ENCODE peak calls at places on chromosomes 2 and 18, in six cellular contexts. Z, L, W, R, U and M are unnamed samples.

GRCh38 chr2:119263656-119264055 is 40.0 kb downstream of the STEAP3 start:
- DNase-seq in W (no peak), L (no peak), U (peak), R (no peak), Z (no peak), M (no peak)

GRCh38 chr2:101007415-101008345 is 5.6 kb downstream of the RPL31 start:
- DNase-seq in L (no peak), R (no peak), Z (no peak), U (no peak), W (no peak), M (no peak)

GRCh38 chr18:1037766-1038165 is 133.1 kb downstream of the ADCYAP1 start:
- DNase-seq in U (no peak), R (no peak), Z (no peak), W (no peak), L (no peak), M (no peak)

GRCh38 chr2:23791030-23791429 is 135.9 kb downstream of the ATAD2B start:
- DNase-seq in W (peak), L (no peak), U (no peak), Z (no peak), R (peak), M (no peak)

GRCh38 chr2:98800330-98801064 is 69.6 kb upstream of the MGAT4A start:
- DNase-seq in W (no peak), Z (no peak), R (no peak), U (no peak), L (no peak), M (no peak)

GRCh38 chr18:35474884-35475283 is 22.9 kb downstream of the INO80C start:
- DNase-seq in R (peak), W (no peak), Z (no peak), L (no peak), U (no peak), M (no peak)

GRCh38 chr2:121360566-121361300 is 75.7 kb upstream of the TFCP2L1 start:
- DNase-seq in R (peak), U (peak), L (no peak), Z (no peak), W (peak), M (no peak)

GRCh38 chr2:16614314-16614860 is 51.2 kb downstream of the CYRIA start:
- DNase-seq in Z (no peak), W (no peak), L (no peak), R (peak), U (no peak), M (peak)

GRCh38 chr2:45709137-45709536 is 57.7 kb downstream of the PRKCE start:
- DNase-seq in U (no peak), R (no peak), L (no peak), W (no peak), Z (no peak), M (no peak)

GRCh38 chr2:74507926-74508520 is 528 bp upstream of the PCGF1 start:
- DNase-seq in Z (peak), W (peak), R (peak), U (no peak), L (no peak), M (no peak)

GRCh38 chr2:24241528-24241927 is 66.7 kb downstream of the FAM228A start:
- DNase-seq in L (no peak), Z (no peak), W (no peak), U (no peak), R (no peak), M (no peak)

GRCh38 chr2:17529771-17530170 is 10.7 kb upstream of the VSNL1 start:
- DNase-seq in W (no peak), Z (no peak), L (no peak), U (no peak), R (no peak), M (no peak)

GRCh38 chr2:28047698-28048097 is 157.2 kb downstream of the BABAM2 start:
- DNase-seq in W (peak), R (peak), L (no peak), U (no peak), Z (no peak), M (no peak)

GRCh38 chr18:21489119-21489750 is 111.3 kb downstream of the ESCO1 start:
- DNase-seq in U (no peak), L (no peak), W (peak), Z (peak), R (peak), M (no peak)